ENCODE peak calls at places on chromosomes 5 and 9, in nine cellular contexts. Z, P, E, I, U, N, C, L and J are unnamed samples.
A peak's percentile ranks its signal among the peaks of the same experiment; 100 is the strongest.

GRCh38 chr9:120892177-120892747 is 15.3 kb upstream of the PHF19 start:
- DNase-seq in P (no peak), C (no peak), U (no peak), E (no peak), Z (no peak), I (no peak), L (no peak), N (no peak), J (no peak)

GRCh38 chr5:78929833-78930232 is 55.3 kb downstream of the ARSB start:
- DNase-seq in U (no peak), C (no peak), Z (no peak), N (no peak), E (no peak), I (no peak), L (no peak), P (no peak), J (no peak)

GRCh38 chr5:997001-997474 is 11.6 kb upstream of the NKD2 start:
- DNase-seq in L (no peak), C (no peak), I (peak; percentile 46), Z (no peak), N (no peak), E (peak; percentile 39), U (no peak), P (no peak), J (no peak)

GRCh38 chr5:55454282-55454681 is 80.5 kb downstream of the PLPP1 start:
- DNase-seq in U (no peak), L (no peak), E (no peak), C (no peak), N (no peak), P (no peak), I (no peak), Z (no peak), J (no peak)

GRCh38 chr9:21831841-21832509 is 29.5 kb downstream of the MTAP start:
- DNase-seq in Z (no peak), C (no peak), E (no peak), P (no peak), I (no peak), L (peak; percentile 39), N (no peak), U (no peak), J (no peak)

GRCh38 chr5:14818931-14819790 is 52.4 kb downstream of the ANKH start:
- DNase-seq in L (no peak), P (no peak), I (no peak), N (no peak), C (no peak), E (no peak), U (no peak), Z (no peak), J (no peak)

GRCh38 chr5:73215891-73216610 is 43.1 kb downstream of the TMEM174 start:
- DNase-seq in E (peak; percentile 66), C (peak; percentile 88), Z (peak; percentile 65), U (peak; percentile 67), L (peak; percentile 91), P (peak; percentile 51), N (peak; percentile 83), I (peak; percentile 87), J (no peak)

GRCh38 chr9:37676411-37676830 is 25.7 kb downstream of the FRMPD1 start:
- DNase-seq in E (no peak), U (no peak), P (no peak), N (no peak), L (no peak), I (no peak), Z (no peak), C (no peak), J (no peak)

GRCh38 chr5:157564149-157564711 is 11.3 kb downstream of the ADAM19 start:
- DNase-seq in C (no peak), P (no peak), N (no peak), I (no peak), E (no peak), L (peak; percentile 43), U (no peak), Z (no peak), J (no peak)

GRCh38 chr5:127229185-127229889 is 61.3 kb upstream of the MEGF10 start:
- DNase-seq in I (peak; percentile 64), C (peak; percentile 62), L (peak; percentile 70), U (peak; percentile 36), N (peak; percentile 61), Z (peak; percentile 59), P (peak; percentile 33), E (peak; percentile 59), J (no peak)

GRCh38 chr5:91417219-91417618 is 34.1 kb upstream of the ARRDC3 start:
- DNase-seq in E (no peak), N (no peak), L (no peak), C (no peak), Z (no peak), P (no peak), U (no peak), I (no peak), J (no peak)

GRCh38 chr9:128409998-128410397 is 10.7 kb upstream of the CERCAM start:
- DNase-seq in E (no peak), Z (no peak), U (no peak), I (peak; percentile 47), L (no peak), C (no peak), N (no peak), P (no peak), J (no peak)

GRCh38 chr5:169006206-169006605 is 294.7 kb downstream of the SLIT3 start:
- DNase-seq in Z (no peak), C (no peak), L (no peak), I (no peak), N (no peak), E (no peak), U (no peak), P (no peak), J (no peak)

GRCh38 chr9:106934424-106934823 is 71.5 kb downstream of the ZNF462 start:
- DNase-seq in Z (no peak), U (no peak), C (no peak), N (no peak), L (no peak), E (no peak), P (no peak), I (no peak), J (no peak)

GRCh38 chr9:125844611-125845010 is 97.4 kb downstream of the PBX3 start:
- DNase-seq in I (no peak), E (no peak), N (no peak), L (no peak), P (no peak), U (no peak), C (no peak), Z (no peak), J (no peak)

GRCh38 chr9:101176384-101176783 is 147.9 kb downstream of the PLPPR1 start:
- DNase-seq in C (no peak), U (no peak), N (no peak), Z (no peak), E (no peak), P (no peak), L (peak; percentile 3), I (no peak), J (no peak)
- TF ChIP-seq CTCF in C (no peak), U (no peak), N (no peak), Z (no peak), E (no peak), P (no peak), L (peak; percentile 10), I (peak; percentile 23), J (no peak)

DNA sequence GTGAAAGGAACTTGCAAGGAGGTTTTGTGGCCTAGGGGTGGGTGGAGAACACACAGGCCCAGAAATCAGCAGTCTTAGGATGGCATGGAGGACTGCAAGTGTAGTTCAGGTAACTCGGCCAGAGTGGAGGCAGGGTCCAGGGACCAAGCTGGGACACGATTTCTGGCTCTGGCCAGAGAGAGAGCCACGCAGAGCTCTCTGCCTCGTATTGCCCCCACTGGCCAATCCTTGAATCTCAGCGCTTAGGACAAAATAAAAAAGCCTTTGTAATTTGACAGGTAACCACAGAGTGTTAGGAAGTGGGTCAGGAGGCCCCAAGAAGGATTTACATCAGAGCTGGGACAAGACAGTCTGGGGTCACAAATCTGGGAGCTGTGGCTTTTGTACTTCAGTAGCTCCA is 11.7 kb downstream of the MAP3K1 start:
- DNase-seq in L (peak; percentile 69), U (no peak), Z (no peak), I (peak; percentile 44), P (no peak), N (no peak), C (no peak), E (no peak), J (no peak)
- TF ChIP-seq CTCF in L (peak; percentile 49), U (peak; percentile 14), Z (peak; percentile 14), I (peak; percentile 27), P (peak; percentile 12), N (no peak), C (peak; percentile 23), E (peak; percentile 32), J (no peak)

DNA sequence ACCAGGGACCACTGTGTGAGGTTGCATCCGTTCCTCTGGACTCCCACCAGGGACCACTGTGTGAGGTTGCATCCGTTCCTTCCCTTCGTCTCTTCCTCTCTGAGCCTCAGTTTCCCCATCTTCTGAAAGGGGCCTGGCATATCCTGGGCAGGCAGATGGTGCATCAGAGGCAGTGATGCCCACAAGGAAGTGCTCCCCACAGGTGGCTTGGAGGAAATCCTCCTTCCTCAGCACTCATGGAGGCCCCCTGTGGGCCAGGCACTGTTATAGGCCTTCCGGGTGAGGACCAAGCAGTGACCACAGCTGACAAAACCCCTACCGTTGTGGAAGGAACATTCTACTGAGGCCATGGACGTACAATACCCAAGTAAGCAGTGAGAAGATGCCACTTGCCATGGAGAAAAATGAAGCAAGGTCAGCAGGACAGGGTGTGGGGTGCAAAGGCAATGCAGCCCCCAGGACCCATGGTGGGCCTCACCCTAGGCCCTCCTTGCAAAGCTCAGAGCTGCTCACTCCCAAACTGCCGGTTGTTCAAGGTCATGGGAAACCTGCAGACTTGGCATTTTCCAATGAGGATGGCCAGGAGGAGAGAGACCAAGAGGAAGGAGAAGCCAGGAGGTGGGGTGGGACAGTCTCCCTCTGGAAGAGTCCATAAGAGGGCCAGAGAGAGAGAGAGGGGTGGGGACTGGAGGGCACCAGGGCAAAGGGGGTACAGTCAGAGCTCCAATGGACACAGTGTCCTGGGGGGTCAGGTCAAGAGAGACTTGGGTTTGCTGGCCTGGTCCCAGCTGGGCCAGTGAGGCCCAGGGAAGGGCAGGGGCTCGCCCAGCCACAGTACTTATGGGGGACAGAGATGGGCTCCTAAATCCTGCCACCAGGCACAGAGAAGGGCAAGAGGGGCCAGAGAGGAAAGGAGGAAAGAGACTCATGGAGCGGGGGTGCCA is 51.1 kb downstream of the C9orf50 start:
- DNase-seq in L (peak; percentile 52), Z (no peak), U (no peak), C (no peak), N (peak; percentile 37), P (no peak), I (peak; percentile 56), E (no peak), J (no peak)
- TF ChIP-seq CTCF in L (no peak), Z (no peak), U (no peak), C (peak; percentile 45), N (peak; percentile 51), P (no peak), I (peak; percentile 35), E (peak; percentile 48), J (no peak)

GRCh38 chr5:106451998-106452397 is 1218.7 kb downstream of the EFNA5 start:
- DNase-seq in U (no peak), Z (no peak), C (no peak), I (peak; percentile 2), N (no peak), L (no peak), E (no peak), P (no peak), J (no peak)

GRCh38 chr5:106454050-106454449 is 1216.7 kb downstream of the EFNA5 start:
- DNase-seq in U (no peak), C (no peak), P (no peak), L (no peak), I (no peak), Z (no peak), E (no peak), N (no peak), J (no peak)

GRCh38 chr5:106459541-106459940 is 1211.2 kb downstream of the EFNA5 start:
- DNase-seq in Z (no peak), C (no peak), P (no peak), U (no peak), I (no peak), E (no peak), N (no peak), L (no peak), J (no peak)

GRCh38 chr5:106454651-106455415 is 1215.9 kb downstream of the EFNA5 start:
- DNase-seq in U (no peak), E (no peak), I (no peak), N (no peak), C (peak; percentile 28), Z (no peak), L (peak; percentile 41), P (no peak), J (no peak)
- TF ChIP-seq CTCF in U (no peak), E (peak; percentile 59), I (peak; percentile 28), N (no peak), C (peak; percentile 57), Z (no peak), L (peak; percentile 72), P (no peak), J (no peak)